ENCODE peak calls at places on chromosomes 16 and 17, in five cellular contexts. M, K, Z, W and B are unnamed samples.

GRCh38 chr16:4315185-4316102 is at the start of gene GLIS2:
- ATAC-seq in M (peak; percentile 51), K (peak; percentile 63), Z (no peak), W (peak; percentile 63), B (peak; percentile 88)

GRCh38 chr16:30104492-30104891 is 8.5 kb upstream of the YPEL3 start:
- ATAC-seq in M (no peak), K (no peak), Z (no peak), W (no peak), B (no peak)

GRCh38 chr16:10536814-10537389 is 43.5 kb downstream of the EMP2 start:
- ATAC-seq in M (peak; percentile 67), K (no peak), Z (no peak), W (no peak), B (no peak)

GRCh38 chr16:67967183-67967955 is 1.1 kb downstream of the SLC12A4 start:
- ATAC-seq in M (no peak), K (peak; percentile 7), Z (peak; percentile 21), W (peak; percentile 7), B (no peak)

GRCh38 chr17:33461051-33461450 is 168.0 kb upstream of the ASIC2 start:
- ATAC-seq in M (no peak), K (no peak), Z (no peak), W (no peak), B (no peak)

GRCh38 chr17:37662358-37662757 is 19.1 kb upstream of the DDX52 start:
- ATAC-seq in M (no peak), K (no peak), Z (no peak), W (no peak), B (no peak)

GRCh38 chr16:9176547-9177418 is 85.3 kb downstream of the HAPSTR1 start:
- ATAC-seq in M (no peak), K (no peak), Z (no peak), W (no peak), B (no peak)

GRCh38 chr17:10812674-10813073 is 8.8 kb upstream of the TMEM238L start:
- ATAC-seq in M (peak; percentile 72), K (no peak), Z (no peak), W (no peak), B (no peak)

GRCh38 chr17:65323055-65323454 is 185.9 kb downstream of the RGS9 start:
- ATAC-seq in M (no peak), K (peak; percentile 41), Z (no peak), W (no peak), B (no peak)

GRCh38 chr17:28335959-28336871 is 654 bp downstream of the TNFAIP1 start:
- ATAC-seq in M (peak; percentile 32), K (peak; percentile 58), Z (no peak), W (peak; percentile 38), B (peak; percentile 2)

GRCh38 chr17:40419559-40420331 is 2.0 kb upstream of the TOP2A start:
- ATAC-seq in M (no peak), K (no peak), Z (no peak), W (no peak), B (no peak)

GRCh38 chr17:40356906-40357861 is 7.4 kb downstream of the GJD3 start:
- ATAC-seq in M (no peak), K (no peak), Z (no peak), W (no peak), B (no peak)

GRCh38 chr16:4800290-4801041 is 2.0 kb downstream of the ROGDI start:
- ATAC-seq in M (no peak), K (no peak), Z (no peak), W (no peak), B (no peak)

GRCh38 chr17:57051886-57052342 is 33.1 kb upstream of the AKAP1 start:
- ATAC-seq in M (no peak), K (no peak), Z (no peak), W (no peak), B (no peak)

GRCh38 chr17:81245024-81245664 is 6.0 kb downstream of the NDUFAF8 start:
- ATAC-seq in M (no peak), K (peak; percentile 6), Z (peak; percentile 16), W (no peak), B (no peak)

GRCh38 chr17:66944365-66945203 is 19.9 kb upstream of the CACNG4 start:
- ATAC-seq in M (peak; percentile 27), K (peak; percentile 45), Z (no peak), W (peak; percentile 27), B (no peak)

GRCh38 chr16:84550096-84550495 is 45.6 kb upstream of the MEAK7 start:
- ATAC-seq in M (no peak), K (no peak), Z (no peak), W (no peak), B (no peak)

GRCh38 chr16:56382901-56383355 is 42.4 kb downstream of the AMFR start:
- ATAC-seq in M (peak; percentile 64), K (peak; percentile 33), Z (no peak), W (peak; percentile 68), B (no peak)

GRCh38 chr16:74450236-74450635 is 29.0 kb upstream of the CLEC18B start:
- ATAC-seq in M (no peak), K (no peak), Z (no peak), W (no peak), B (no peak)

GRCh38 chr17:72123964-72124791 is 3.4 kb downstream of the SOX9 start:
- ATAC-seq in M (no peak), K (no peak), Z (no peak), W (no peak), B (no peak)

GRCh38 chr16:87789437-87790277 is 23.9 kb upstream of the KLHDC4 start:
- ATAC-seq in M (peak; percentile 75), K (peak; percentile 45), Z (no peak), W (no peak), B (peak; percentile 68)

GRCh38 chr16:49399594-49400364 is 26.2 kb downstream of the C16orf78 start:
- ATAC-seq in M (no peak), K (no peak), Z (no peak), W (no peak), B (no peak)

GRCh38 chr17:7340179-7340578 is 3.9 kb downstream of the ACAP1 start:
- ATAC-seq in M (no peak), K (no peak), Z (no peak), W (no peak), B (no peak)

GRCh38 chr16:71396589-71396988 is 38.1 kb downstream of the CALB2 start:
- ATAC-seq in M (no peak), K (no peak), Z (no peak), W (no peak), B (no peak)

GRCh38 chr17:35708149-35708548 is 23.3 kb upstream of the RASL10B start:
- ATAC-seq in M (no peak), K (no peak), Z (peak; percentile 55), W (no peak), B (no peak)

GRCh38 chr17:67289174-67289876 is 44.3 kb upstream of the HELZ start:
- ATAC-seq in M (peak; percentile 79), K (no peak), Z (no peak), W (peak; percentile 61), B (peak; percentile 75)

GRCh38 chr17:73731733-73732132 is 87.5 kb upstream of the SDK2 start:
- ATAC-seq in M (no peak), K (no peak), Z (no peak), W (no peak), B (no peak)

GRCh38 chr16:88639231-88640038 is 1.1 kb downstream of the IL17C start:
- ATAC-seq in M (peak; percentile 20), K (peak; percentile 80), Z (no peak), W (no peak), B (peak; percentile 8)

GRCh38 chr16:3857189-3858013 is 23.1 kb downstream of the CREBBP start:
- ATAC-seq in M (peak; percentile 89), K (no peak), Z (peak; percentile 51), W (peak; percentile 53), B (peak; percentile 93)

GRCh38 chr17:45221081-45221996 is at the start of gene FMNL1:
- ATAC-seq in M (peak; percentile 38), K (peak; percentile 12), Z (no peak), W (peak; percentile 26), B (peak; percentile 29)

GRCh38 chr17:72282439-72283029 is 161.7 kb downstream of the SOX9 start:
- ATAC-seq in M (no peak), K (no peak), Z (no peak), W (no peak), B (no peak)

GRCh38 chr16:53084141-53084541 is 29.4 kb downstream of the CHD9 start:
- ATAC-seq in M (no peak), K (no peak), Z (no peak), W (no peak), B (no peak)

GRCh38 chr17:72191901-72192300 is 71.1 kb downstream of the SOX9 start:
- ATAC-seq in M (no peak), K (no peak), Z (no peak), W (no peak), B (peak; percentile 62)